ENCODE peak calls at places on chromosome 14, in ten cellular contexts. One of them, this sample, is unnamed.

GRCh38 chr14:29548948-29549370 is 378.7 kb downstream of the PRKD1 start:
- DNase-seq in stimulated activated CD4-positive, alpha-beta T cell treated with anti-CD3 and anti-CD28 coated beads, Interleukin-15, amount 100 ng/mL, for 48 hours: no peak
- DNase-seq in kidney tubule cell: peak; percentile 71
- DNase-seq in CD8-positive, alpha-beta memory T cell: no peak
- DNase-seq in GM12864: peak; percentile 5
- DNase-seq in WTC11: no peak
- DNase-seq in T47D: peak; percentile 81
- DNase-seq in GM12865: peak; percentile 54
- DNase-seq in activated CD8-positive, alpha-beta T cell treated with anti-CD3 and anti-CD28 coated beads, Interleukin-2, amount 10 ng/mL, durations not matched to agents 7 days and 5 days: no peak
- DNase-seq in right cardiac atrium: no peak
- DNase-seq in this sample: no peak

GRCh38 chr14:71931492-71932228 is 569 bp upstream of the RGS6 start:
- DNase-seq in right cardiac atrium: peak; percentile 46
- DNase-seq in activated CD8-positive, alpha-beta T cell treated with anti-CD3 and anti-CD28 coated beads, Interleukin-2, amount 10 ng/mL, durations not matched to agents 7 days and 5 days: peak; percentile 21
- DNase-seq in CD8-positive, alpha-beta memory T cell: no peak
- DNase-seq in GM12864: no peak
- DNase-seq in T47D: no peak
- DNase-seq in kidney tubule cell: no peak
- DNase-seq in WTC11: no peak
- DNase-seq in stimulated activated CD4-positive, alpha-beta T cell treated with anti-CD3 and anti-CD28 coated beads, Interleukin-15, amount 100 ng/mL, for 48 hours: no peak
- DNase-seq in GM12865: no peak
- DNase-seq in this sample: no peak

GRCh38 chr14:56996721-56997399 is 186.6 kb upstream of the OTX2 start:
- DNase-seq in GM12864: no peak
- DNase-seq in right cardiac atrium: no peak
- DNase-seq in stimulated activated CD4-positive, alpha-beta T cell treated with anti-CD3 and anti-CD28 coated beads, Interleukin-15, amount 100 ng/mL, for 48 hours: no peak
- DNase-seq in GM12865: no peak
- DNase-seq in activated CD8-positive, alpha-beta T cell treated with anti-CD3 and anti-CD28 coated beads, Interleukin-2, amount 10 ng/mL, durations not matched to agents 7 days and 5 days: no peak
- DNase-seq in CD8-positive, alpha-beta memory T cell: no peak
- DNase-seq in T47D: peak; percentile 26
- DNase-seq in kidney tubule cell: no peak
- DNase-seq in WTC11: no peak
- DNase-seq in this sample: no peak

GRCh38 chr14:61355892-61356325 is 34.5 kb downstream of the PRKCH start:
- DNase-seq in CD8-positive, alpha-beta memory T cell: no peak
- DNase-seq in right cardiac atrium: peak; percentile 68
- DNase-seq in T47D: peak; percentile 98
- DNase-seq in WTC11: peak; percentile 36
- DNase-seq in kidney tubule cell: peak; percentile 95
- DNase-seq in activated CD8-positive, alpha-beta T cell treated with anti-CD3 and anti-CD28 coated beads, Interleukin-2, amount 10 ng/mL, durations not matched to agents 7 days and 5 days: no peak
- DNase-seq in GM12865: no peak
- DNase-seq in GM12864: no peak
- DNase-seq in stimulated activated CD4-positive, alpha-beta T cell treated with anti-CD3 and anti-CD28 coated beads, Interleukin-15, amount 100 ng/mL, for 48 hours: no peak
- DNase-seq in this sample: no peak

GRCh38 chr14:102209224-102209966 is 69.7 kb downstream of the WDR20 start:
- DNase-seq in T47D: peak; percentile 73
- DNase-seq in CD8-positive, alpha-beta memory T cell: no peak
- DNase-seq in stimulated activated CD4-positive, alpha-beta T cell treated with anti-CD3 and anti-CD28 coated beads, Interleukin-15, amount 100 ng/mL, for 48 hours: no peak
- DNase-seq in activated CD8-positive, alpha-beta T cell treated with anti-CD3 and anti-CD28 coated beads, Interleukin-2, amount 10 ng/mL, durations not matched to agents 7 days and 5 days: no peak
- DNase-seq in GM12865: no peak
- DNase-seq in right cardiac atrium: peak; percentile 63
- DNase-seq in GM12864: no peak
- DNase-seq in kidney tubule cell: peak; percentile 79
- DNase-seq in WTC11: peak; percentile 52
- DNase-seq in this sample: no peak

GRCh38 chr14:65304963-65305362 is 107.6 kb upstream of the FUT8 start:
- DNase-seq in right cardiac atrium: no peak
- DNase-seq in GM12864: no peak
- DNase-seq in T47D: no peak
- DNase-seq in stimulated activated CD4-positive, alpha-beta T cell treated with anti-CD3 and anti-CD28 coated beads, Interleukin-15, amount 100 ng/mL, for 48 hours: no peak
- DNase-seq in CD8-positive, alpha-beta memory T cell: no peak
- DNase-seq in WTC11: no peak
- DNase-seq in activated CD8-positive, alpha-beta T cell treated with anti-CD3 and anti-CD28 coated beads, Interleukin-2, amount 10 ng/mL, durations not matched to agents 7 days and 5 days: no peak
- DNase-seq in GM12865: peak; percentile 50
- DNase-seq in kidney tubule cell: no peak
- DNase-seq in this sample: no peak

GRCh38 chr14:70698288-70698687 is 56.6 kb downstream of the TTC9 start:
- DNase-seq in T47D: peak; percentile 42
- DNase-seq in stimulated activated CD4-positive, alpha-beta T cell treated with anti-CD3 and anti-CD28 coated beads, Interleukin-15, amount 100 ng/mL, for 48 hours: no peak
- DNase-seq in GM12865: no peak
- DNase-seq in WTC11: no peak
- DNase-seq in activated CD8-positive, alpha-beta T cell treated with anti-CD3 and anti-CD28 coated beads, Interleukin-2, amount 10 ng/mL, durations not matched to agents 7 days and 5 days: no peak
- DNase-seq in right cardiac atrium: peak; percentile 59
- DNase-seq in GM12864: no peak
- DNase-seq in CD8-positive, alpha-beta memory T cell: no peak
- DNase-seq in kidney tubule cell: peak; percentile 78
- DNase-seq in this sample: peak; percentile 59

GRCh38 chr14:101719045-101719645 is 42.4 kb upstream of the PPP2R5C start:
- DNase-seq in kidney tubule cell: no peak
- DNase-seq in GM12864: no peak
- DNase-seq in CD8-positive, alpha-beta memory T cell: no peak
- DNase-seq in right cardiac atrium: no peak
- DNase-seq in GM12865: no peak
- DNase-seq in WTC11: no peak
- DNase-seq in T47D: no peak
- DNase-seq in stimulated activated CD4-positive, alpha-beta T cell treated with anti-CD3 and anti-CD28 coated beads, Interleukin-15, amount 100 ng/mL, for 48 hours: no peak
- DNase-seq in activated CD8-positive, alpha-beta T cell treated with anti-CD3 and anti-CD28 coated beads, Interleukin-2, amount 10 ng/mL, durations not matched to agents 7 days and 5 days: peak; percentile 17
- DNase-seq in this sample: no peak

GRCh38 chr14:70622111-70622712 is 19.5 kb upstream of the TTC9 start:
- DNase-seq in right cardiac atrium: no peak
- DNase-seq in CD8-positive, alpha-beta memory T cell: no peak
- DNase-seq in WTC11: peak; percentile 66
- DNase-seq in T47D: peak; percentile 84
- DNase-seq in kidney tubule cell: peak; percentile 65
- DNase-seq in stimulated activated CD4-positive, alpha-beta T cell treated with anti-CD3 and anti-CD28 coated beads, Interleukin-15, amount 100 ng/mL, for 48 hours: no peak
- DNase-seq in GM12865: peak; percentile 75
- DNase-seq in activated CD8-positive, alpha-beta T cell treated with anti-CD3 and anti-CD28 coated beads, Interleukin-2, amount 10 ng/mL, durations not matched to agents 7 days and 5 days: peak; percentile 72
- DNase-seq in GM12864: no peak
- DNase-seq in this sample: no peak

GRCh38 chr14:92724516-92725340 is 23.7 kb downstream of the LGMN start:
- DNase-seq in GM12864: no peak
- DNase-seq in CD8-positive, alpha-beta memory T cell: no peak
- DNase-seq in activated CD8-positive, alpha-beta T cell treated with anti-CD3 and anti-CD28 coated beads, Interleukin-2, amount 10 ng/mL, durations not matched to agents 7 days and 5 days: no peak
- DNase-seq in T47D: no peak
- DNase-seq in kidney tubule cell: no peak
- DNase-seq in stimulated activated CD4-positive, alpha-beta T cell treated with anti-CD3 and anti-CD28 coated beads, Interleukin-15, amount 100 ng/mL, for 48 hours: no peak
- DNase-seq in WTC11: no peak
- DNase-seq in right cardiac atrium: peak; percentile 73
- DNase-seq in GM12865: no peak
- DNase-seq in this sample: no peak

GRCh38 chr14:91872517-91873470 is 5.5 kb upstream of the TC2N start:
- DNase-seq in T47D: peak; percentile 97
- DNase-seq in kidney tubule cell: peak; percentile 73
- DNase-seq in right cardiac atrium: peak; percentile 93
- DNase-seq in activated CD8-positive, alpha-beta T cell treated with anti-CD3 and anti-CD28 coated beads, Interleukin-2, amount 10 ng/mL, durations not matched to agents 7 days and 5 days: peak; percentile 46
- DNase-seq in GM12864: no peak
- DNase-seq in CD8-positive, alpha-beta memory T cell: peak; percentile 53
- DNase-seq in GM12865: peak; percentile 32
- DNase-seq in stimulated activated CD4-positive, alpha-beta T cell treated with anti-CD3 and anti-CD28 coated beads, Interleukin-15, amount 100 ng/mL, for 48 hours: no peak
- DNase-seq in WTC11: no peak
- DNase-seq in this sample: peak; percentile 79